ENCODE peak calls at places on chromosome 7, in seven cellular contexts. One of them, this sample, is unnamed.

GRCh38 chr7:123770378-123770777 is 21.6 kb upstream of the WASL start:
- DNase-seq in SK-N-SH: no peak
- DNase-seq in HCT116: no peak
- DNase-seq in GM12878: no peak
- DNase-seq in K562: no peak
- DNase-seq in HepG2: peak
- DNase-seq in H1: no peak
- DNase-seq in this sample: no peak

GRCh38 chr7:53387515-53387914 is 352.1 kb downstream of the POM121L12 start:
- DNase-seq in SK-N-SH: no peak
- DNase-seq in HCT116: no peak
- DNase-seq in GM12878: no peak
- DNase-seq in K562: no peak
- DNase-seq in HepG2: no peak
- DNase-seq in H1: no peak
- DNase-seq in this sample: no peak

GRCh38 chr7:111409714-111410422 is 152.4 kb downstream of the IMMP2L start:
- DNase-seq in SK-N-SH: no peak
- DNase-seq in HCT116: no peak
- DNase-seq in GM12878: no peak
- DNase-seq in K562: no peak
- DNase-seq in HepG2: peak
- DNase-seq in H1: no peak
- DNase-seq in this sample: no peak

GRCh38 chr7:107691713-107692112 is 31.1 kb downstream of the SLC26A4 start:
- DNase-seq in SK-N-SH: no peak
- DNase-seq in HCT116: no peak
- DNase-seq in GM12878: no peak
- DNase-seq in K562: no peak
- DNase-seq in HepG2: no peak
- DNase-seq in H1: no peak
- DNase-seq in this sample: no peak

GRCh38 chr7:121027761-121028681 is 39.5 kb downstream of the CPED1 start:
- DNase-seq in SK-N-SH: no peak
- DNase-seq in HCT116: no peak
- DNase-seq in GM12878: no peak
- DNase-seq in K562: no peak
- DNase-seq in HepG2: peak
- DNase-seq in H1: no peak
- DNase-seq in this sample: no peak

GRCh38 chr7:139557857-139558581 is 34.5 kb downstream of the CLEC2L start:
- DNase-seq in SK-N-SH: no peak
- DNase-seq in HCT116: no peak
- DNase-seq in GM12878: no peak
- DNase-seq in K562: peak
- DNase-seq in HepG2: no peak
- DNase-seq in H1: no peak
- DNase-seq in this sample: no peak

GRCh38 chr7:30799206-30799975 is 28.2 kb downstream of the MINDY4 start:
- DNase-seq in SK-N-SH: no peak
- DNase-seq in HCT116: no peak
- DNase-seq in GM12878: peak
- DNase-seq in K562: no peak
- DNase-seq in HepG2: no peak
- DNase-seq in H1: no peak
- DNase-seq in this sample: no peak

GRCh38 chr7:111083423-111083822 is 7.5 kb upstream of the LRRN3 start:
- DNase-seq in SK-N-SH: no peak
- DNase-seq in HCT116: no peak
- DNase-seq in GM12878: peak
- DNase-seq in K562: no peak
- DNase-seq in HepG2: no peak
- DNase-seq in H1: no peak
- DNase-seq in this sample: no peak

DNA sequence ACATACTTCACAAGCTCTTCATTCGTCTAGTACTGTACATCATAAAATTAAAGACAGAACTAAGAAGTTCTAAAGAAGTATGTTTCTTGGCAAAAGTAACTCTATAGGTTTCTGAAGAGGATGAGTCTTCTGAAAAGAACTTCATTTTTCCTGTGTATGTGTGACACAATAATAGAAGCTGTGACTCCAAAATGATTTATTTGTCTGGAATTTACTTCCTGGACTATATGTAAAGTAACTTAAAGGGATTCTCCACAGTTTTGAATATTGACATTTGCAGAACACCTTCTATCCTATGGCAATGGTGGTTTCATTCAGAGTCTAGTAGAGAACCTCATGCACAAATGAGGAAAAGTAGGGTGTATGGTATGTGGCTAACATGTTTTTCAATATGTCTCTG is 19.8 kb upstream of the CLDN12 start:
- DNase-seq in SK-N-SH: no peak
- DNase-seq in HCT116: no peak
- DNase-seq in GM12878: no peak
- DNase-seq in K562: no peak
- DNase-seq in HepG2: no peak
- DNase-seq in H1: no peak
- DNase-seq in this sample: no peak
- TF ChIP-seq JUND in SK-N-SH: peak
- TF ChIP-seq JUND in HCT116: no peak
- TF ChIP-seq JUND in GM12878: no peak
- TF ChIP-seq JUND in K562: no peak
- TF ChIP-seq JUND in HepG2: no peak
- TF ChIP-seq JUND in H1: no peak
- TF ChIP-seq JUND in this sample: no peak

DNA sequence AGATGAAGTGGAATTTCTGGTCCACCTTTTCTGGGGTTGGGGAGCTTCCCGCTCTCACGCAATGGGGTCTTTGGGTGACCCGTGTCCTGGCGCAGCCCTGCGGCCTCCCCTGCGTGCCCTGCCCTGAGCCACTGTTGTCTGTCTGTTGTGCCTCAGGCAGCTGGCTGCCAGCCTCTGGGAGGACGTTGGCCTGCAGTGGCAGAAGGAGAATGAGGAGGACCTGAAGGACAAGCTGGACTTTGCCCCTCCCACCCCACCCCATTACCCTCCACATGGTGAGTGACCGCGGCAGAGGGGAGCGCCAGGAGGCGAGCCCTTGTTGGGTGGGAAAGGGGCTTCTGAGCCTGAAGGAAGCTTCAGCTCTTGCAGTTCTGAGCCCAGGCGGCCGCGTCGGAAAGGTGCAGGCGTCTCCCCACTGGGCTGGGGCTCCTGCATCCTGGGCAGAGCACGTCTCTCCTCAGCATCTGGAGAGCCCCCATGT is 14.2 kb upstream of the PRKAR1B start:
- DNase-seq in SK-N-SH: no peak
- DNase-seq in HCT116: no peak
- DNase-seq in GM12878: no peak
- DNase-seq in K562: no peak
- DNase-seq in HepG2: no peak
- DNase-seq in H1: no peak
- DNase-seq in this sample: no peak
- TF ChIP-seq JUND in SK-N-SH: no peak
- TF ChIP-seq JUND in HCT116: no peak
- TF ChIP-seq JUND in GM12878: no peak
- TF ChIP-seq JUND in K562: no peak
- TF ChIP-seq JUND in HepG2: no peak
- TF ChIP-seq JUND in H1: no peak
- TF ChIP-seq JUND in this sample: no peak

GRCh38 chr7:132430863-132431822 is 145.1 kb downstream of the PLXNA4 start:
- DNase-seq in SK-N-SH: peak
- DNase-seq in HCT116: no peak
- DNase-seq in GM12878: no peak
- DNase-seq in K562: peak
- DNase-seq in HepG2: no peak
- DNase-seq in H1: no peak
- DNase-seq in this sample: no peak
- TF ChIP-seq JUND in SK-N-SH: peak
- TF ChIP-seq JUND in HCT116: no peak
- TF ChIP-seq JUND in GM12878: no peak
- TF ChIP-seq JUND in K562: no peak
- TF ChIP-seq JUND in HepG2: no peak
- TF ChIP-seq JUND in H1: no peak
- TF ChIP-seq JUND in this sample: no peak

DNA sequence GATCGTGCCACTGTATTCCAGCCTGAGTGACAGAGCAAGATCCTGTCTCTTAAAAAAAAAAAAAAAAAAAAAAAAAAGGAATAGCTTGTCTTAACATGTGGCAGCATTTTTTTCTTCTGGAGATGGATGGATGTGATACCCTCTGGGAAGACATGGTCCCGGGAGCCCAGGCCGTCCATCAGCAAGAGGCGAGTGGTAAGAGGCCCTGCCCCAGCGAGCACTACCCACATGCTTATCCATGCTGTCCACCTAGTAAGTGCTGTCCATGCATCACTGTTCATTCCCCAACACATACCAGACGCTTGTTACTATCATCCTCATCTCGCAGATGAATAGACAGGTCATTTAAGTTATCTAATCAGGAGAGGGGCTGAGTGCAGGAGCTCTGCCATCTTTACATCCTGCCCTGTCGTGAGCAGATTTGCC is 12.9 kb downstream of the ATP6V1F start:
- DNase-seq in SK-N-SH: peak
- DNase-seq in HCT116: no peak
- DNase-seq in GM12878: no peak
- DNase-seq in K562: no peak
- DNase-seq in HepG2: no peak
- DNase-seq in H1: no peak
- DNase-seq in this sample: no peak
- TF ChIP-seq JUND in SK-N-SH: no peak
- TF ChIP-seq JUND in HCT116: no peak
- TF ChIP-seq JUND in GM12878: no peak
- TF ChIP-seq JUND in K562: no peak
- TF ChIP-seq JUND in HepG2: no peak
- TF ChIP-seq JUND in H1: no peak
- TF ChIP-seq JUND in this sample: no peak

DNA sequence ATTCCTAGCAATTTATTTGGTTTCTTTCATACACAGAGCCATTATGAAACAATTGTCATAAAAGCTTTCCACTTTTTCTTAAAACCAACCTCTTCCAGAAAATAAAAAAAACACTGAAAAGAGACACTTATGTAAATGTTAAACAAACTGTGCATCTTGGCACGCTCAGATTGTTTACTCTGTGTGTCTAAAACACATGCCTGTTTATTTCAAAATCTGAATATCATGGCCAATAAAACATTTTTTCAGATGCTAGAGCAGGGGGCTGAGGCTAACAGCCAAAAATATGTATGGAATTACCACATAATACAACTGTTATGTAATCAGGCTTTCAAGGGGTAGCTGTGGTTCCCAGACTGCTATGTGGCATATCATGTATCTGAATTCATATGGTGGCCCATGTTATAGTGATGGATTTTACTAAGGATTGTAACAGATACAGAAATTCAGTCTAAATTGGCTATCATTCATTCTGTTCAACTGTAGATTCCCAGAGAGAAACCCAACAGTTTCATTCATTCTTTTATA is 130.4 kb downstream of the HIBADH start:
- DNase-seq in SK-N-SH: no peak
- DNase-seq in HCT116: no peak
- DNase-seq in GM12878: no peak
- DNase-seq in K562: no peak
- DNase-seq in HepG2: no peak
- DNase-seq in H1: no peak
- DNase-seq in this sample: no peak
- TF ChIP-seq JUND in SK-N-SH: no peak
- TF ChIP-seq JUND in HCT116: no peak
- TF ChIP-seq JUND in GM12878: no peak
- TF ChIP-seq JUND in K562: no peak
- TF ChIP-seq JUND in HepG2: no peak
- TF ChIP-seq JUND in H1: no peak
- TF ChIP-seq JUND in this sample: no peak

DNA sequence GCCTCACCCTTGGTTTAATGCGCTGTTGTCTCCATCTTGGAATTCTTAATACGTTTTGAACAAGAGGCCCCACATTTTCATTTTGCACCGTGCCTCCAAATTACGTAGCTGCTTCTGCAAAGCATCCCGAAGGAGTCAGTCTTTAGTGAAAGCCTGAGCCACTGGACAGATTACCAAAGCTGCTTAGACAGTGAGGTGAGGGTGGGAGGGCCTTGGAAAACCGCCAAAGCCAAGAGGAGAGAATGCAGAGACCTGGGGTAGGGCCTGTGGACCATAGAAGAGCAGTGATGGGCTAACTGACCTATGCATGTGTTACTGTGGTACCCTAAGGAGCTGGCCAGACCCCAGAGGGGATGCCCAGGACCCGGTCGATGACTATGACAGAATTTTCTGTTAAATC is 4.2 kb upstream of the TCAF1 start:
- DNase-seq in SK-N-SH: no peak
- DNase-seq in HCT116: no peak
- DNase-seq in GM12878: no peak
- DNase-seq in K562: peak
- DNase-seq in HepG2: peak
- DNase-seq in H1: no peak
- DNase-seq in this sample: no peak
- TF ChIP-seq JUND in SK-N-SH: no peak
- TF ChIP-seq JUND in HCT116: no peak
- TF ChIP-seq JUND in GM12878: no peak
- TF ChIP-seq JUND in K562: no peak
- TF ChIP-seq JUND in HepG2: no peak
- TF ChIP-seq JUND in H1: no peak
- TF ChIP-seq JUND in this sample: no peak